ENCODE peak calls at places on chromosome 3, in nine cellular contexts. One of them, this sample, is unnamed.

GRCh38 chr3:196991581-196992460 is 23.2 kb upstream of the PIGZ start:
- DNase-seq in thoracic aorta: no peak
- DNase-seq in RWPE2: no peak
- DNase-seq in NT2/D1: no peak
- DNase-seq in fibroblast of lung: no peak
- DNase-seq in ascending aorta: no peak
- DNase-seq in PC-9: no peak
- DNase-seq in A549: no peak
- DNase-seq in cardiac muscle cell: no peak
- DNase-seq in this sample: no peak

GRCh38 chr3:160677459-160677901 is 520 bp downstream of the ARL14 start:
- DNase-seq in thoracic aorta: no peak
- DNase-seq in NT2/D1: no peak
- DNase-seq in fibroblast of lung: peak; percentile 59
- DNase-seq in cardiac muscle cell: no peak
- DNase-seq in ascending aorta: no peak
- DNase-seq in RWPE2: no peak
- DNase-seq in A549: peak; percentile 24
- DNase-seq in PC-9: peak; percentile 66
- DNase-seq in this sample: no peak

GRCh38 chr3:28188686-28189085 is 52.7 kb upstream of the CMC1 start:
- DNase-seq in thoracic aorta: no peak
- DNase-seq in A549: no peak
- DNase-seq in RWPE2: no peak
- DNase-seq in fibroblast of lung: no peak
- DNase-seq in ascending aorta: no peak
- DNase-seq in NT2/D1: no peak
- DNase-seq in PC-9: no peak
- DNase-seq in cardiac muscle cell: no peak
- DNase-seq in this sample: no peak

GRCh38 chr3:171458056-171458856 is 1.9 kb downstream of the TNIK start:
- DNase-seq in NT2/D1: no peak
- DNase-seq in PC-9: peak; percentile 68
- DNase-seq in cardiac muscle cell: no peak
- DNase-seq in RWPE2: no peak
- DNase-seq in thoracic aorta: no peak
- DNase-seq in fibroblast of lung: no peak
- DNase-seq in ascending aorta: no peak
- DNase-seq in A549: no peak
- DNase-seq in this sample: no peak

GRCh38 chr3:179410999-179411398 is 40.3 kb downstream of the GNB4 start:
- DNase-seq in RWPE2: no peak
- DNase-seq in PC-9: no peak
- DNase-seq in A549: no peak
- DNase-seq in ascending aorta: no peak
- DNase-seq in fibroblast of lung: no peak
- DNase-seq in thoracic aorta: no peak
- DNase-seq in NT2/D1: no peak
- DNase-seq in cardiac muscle cell: no peak
- DNase-seq in this sample: no peak

GRCh38 chr3:107512108-107512507 is 10.7 kb upstream of the BBX start:
- DNase-seq in ascending aorta: no peak
- DNase-seq in A549: no peak
- DNase-seq in thoracic aorta: no peak
- DNase-seq in RWPE2: no peak
- DNase-seq in fibroblast of lung: no peak
- DNase-seq in PC-9: no peak
- DNase-seq in cardiac muscle cell: no peak
- DNase-seq in NT2/D1: no peak
- DNase-seq in this sample: no peak

GRCh38 chr3:123258811-123259420 is 57.2 kb downstream of the SEC22A start:
- DNase-seq in fibroblast of lung: peak; percentile 44
- DNase-seq in A549: peak; percentile 22
- DNase-seq in NT2/D1: no peak
- DNase-seq in thoracic aorta: no peak
- DNase-seq in cardiac muscle cell: peak; percentile 80
- DNase-seq in PC-9: peak; percentile 57
- DNase-seq in RWPE2: no peak
- DNase-seq in ascending aorta: no peak
- DNase-seq in this sample: no peak

GRCh38 chr3:122265937-122266336 is 59.1 kb upstream of the CSTA start:
- DNase-seq in cardiac muscle cell: no peak
- DNase-seq in NT2/D1: no peak
- DNase-seq in PC-9: no peak
- DNase-seq in thoracic aorta: no peak
- DNase-seq in A549: no peak
- DNase-seq in ascending aorta: no peak
- DNase-seq in fibroblast of lung: no peak
- DNase-seq in RWPE2: no peak
- DNase-seq in this sample: no peak

GRCh38 chr3:84960994-84961393 is 2.2 kb downstream of the CADM2 start:
- DNase-seq in thoracic aorta: no peak
- DNase-seq in cardiac muscle cell: no peak
- DNase-seq in fibroblast of lung: no peak
- DNase-seq in NT2/D1: no peak
- DNase-seq in A549: no peak
- DNase-seq in RWPE2: no peak
- DNase-seq in ascending aorta: no peak
- DNase-seq in PC-9: no peak
- DNase-seq in this sample: no peak

GRCh38 chr3:84958495-84959469 is at the start of gene CADM2:
- DNase-seq in PC-9: peak; percentile 71
- DNase-seq in RWPE2: peak; percentile 81
- DNase-seq in NT2/D1: peak; percentile 92
- DNase-seq in ascending aorta: peak; percentile 44
- DNase-seq in thoracic aorta: peak; percentile 65
- DNase-seq in fibroblast of lung: peak; percentile 79
- DNase-seq in A549: peak; percentile 92
- DNase-seq in cardiac muscle cell: peak; percentile 80
- DNase-seq in this sample: peak; percentile 77

GRCh38 chr3:84961492-84962255 is 2.9 kb downstream of the CADM2 start:
- DNase-seq in NT2/D1: no peak
- DNase-seq in A549: no peak
- DNase-seq in cardiac muscle cell: no peak
- DNase-seq in ascending aorta: no peak
- DNase-seq in thoracic aorta: no peak
- DNase-seq in PC-9: no peak
- DNase-seq in RWPE2: no peak
- DNase-seq in fibroblast of lung: no peak
- DNase-seq in this sample: no peak

GRCh38 chr3:84960581-84960980 is 1.8 kb downstream of the CADM2 start:
- DNase-seq in fibroblast of lung: no peak
- DNase-seq in ascending aorta: no peak
- DNase-seq in A549: no peak
- DNase-seq in NT2/D1: no peak
- DNase-seq in thoracic aorta: no peak
- DNase-seq in RWPE2: no peak
- DNase-seq in cardiac muscle cell: no peak
- DNase-seq in PC-9: no peak
- DNase-seq in this sample: no peak

DNA sequence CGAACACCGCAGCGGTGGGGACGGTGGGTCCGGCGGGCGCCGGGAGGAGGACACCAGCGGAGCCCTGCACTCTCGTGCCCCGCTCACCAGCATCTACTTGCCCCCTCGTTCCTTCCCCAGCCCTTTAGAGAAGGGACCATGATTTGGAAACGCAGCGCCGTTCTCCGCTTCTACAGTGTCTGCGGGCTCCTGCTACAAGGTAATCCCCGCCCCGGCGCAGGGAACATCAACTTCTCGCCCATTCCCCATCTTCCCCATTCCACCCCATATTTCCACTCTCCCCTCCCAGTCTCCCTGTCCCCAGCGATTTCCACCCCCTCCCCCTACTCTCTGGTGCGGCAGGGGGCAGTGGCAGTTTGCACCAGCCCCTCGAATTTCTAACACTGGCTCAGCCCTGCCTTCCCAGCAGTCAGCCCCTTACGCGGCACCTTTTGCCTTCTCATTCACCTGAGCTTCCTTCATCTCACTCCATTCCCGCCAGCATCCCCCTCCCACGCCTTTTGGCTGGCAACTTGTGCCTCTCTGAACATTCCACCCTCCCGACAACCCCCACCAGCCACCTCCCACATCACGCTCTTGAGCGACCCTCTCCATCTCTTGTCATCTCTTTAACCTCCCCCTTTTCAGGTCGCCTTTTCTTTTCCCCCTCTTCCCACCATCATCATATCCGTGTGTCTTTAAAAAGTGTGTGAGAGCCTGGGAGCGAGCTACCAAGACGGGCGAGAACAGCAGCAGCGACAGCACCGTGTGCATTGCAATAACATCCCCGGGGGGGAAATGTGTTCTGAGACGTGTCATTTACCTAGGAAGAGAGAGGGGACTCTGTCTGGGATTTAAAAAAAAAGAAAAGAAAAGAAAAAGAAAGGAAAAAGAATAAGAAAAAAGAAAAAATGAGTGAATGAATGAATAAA is 936 bp downstream of the CADM2 start:
- DNase-seq in thoracic aorta: no peak
- DNase-seq in cardiac muscle cell: no peak
- DNase-seq in ascending aorta: no peak
- DNase-seq in A549: no peak
- DNase-seq in fibroblast of lung: no peak
- DNase-seq in PC-9: no peak
- DNase-seq in RWPE2: no peak
- DNase-seq in NT2/D1: peak; percentile 46
- DNase-seq in this sample: no peak
- H3K4me3 ChIP-seq in thoracic aorta: peak overlapping the region; percentile 89
- H3K4me3 ChIP-seq in cardiac muscle cell: peak overlapping the region; percentile 26
- H3K4me3 ChIP-seq in ascending aorta: peak overlapping the region; percentile 75
- H3K4me3 ChIP-seq in A549: peak overlapping the region; percentile 46
- H3K4me3 ChIP-seq in fibroblast of lung: no peak overlapping the region
- H3K4me3 ChIP-seq in PC-9: peak overlapping the region; percentile 71
- H3K4me3 ChIP-seq in RWPE2: peak overlapping the region; percentile 44
- H3K4me3 ChIP-seq in NT2/D1: peak overlapping the region; percentile 81
- H3K4me3 ChIP-seq in this sample: peak overlapping the region; percentile 49

GRCh38 chr3:20798666-20799065 is 612.7 kb upstream of the SGO1 start:
- DNase-seq in NT2/D1: no peak
- DNase-seq in ascending aorta: no peak
- DNase-seq in PC-9: no peak
- DNase-seq in thoracic aorta: no peak
- DNase-seq in fibroblast of lung: peak; percentile 4
- DNase-seq in A549: no peak
- DNase-seq in cardiac muscle cell: no peak
- DNase-seq in RWPE2: no peak
- DNase-seq in this sample: no peak
- H3K9me3 ChIP-seq in NT2/D1: no peaks in the 10 kb centered on the region
- H3K9me3 ChIP-seq in ascending aorta: no peaks in the 10 kb centered on the region
- H3K9me3 ChIP-seq in PC-9: no peaks in the 10 kb centered on the region
- H3K9me3 ChIP-seq in thoracic aorta: peaks cover 6% of the 10 kb centered on the region
- H3K9me3 ChIP-seq in fibroblast of lung: no peaks in the 10 kb centered on the region
- H3K9me3 ChIP-seq in A549: no peaks in the 10 kb centered on the region
- H3K9me3 ChIP-seq in cardiac muscle cell: no peaks in the 10 kb centered on the region
- H3K9me3 ChIP-seq in RWPE2: no peaks in the 10 kb centered on the region
- H3K9me3 ChIP-seq in this sample: no peaks in the 10 kb centered on the region

DNA sequence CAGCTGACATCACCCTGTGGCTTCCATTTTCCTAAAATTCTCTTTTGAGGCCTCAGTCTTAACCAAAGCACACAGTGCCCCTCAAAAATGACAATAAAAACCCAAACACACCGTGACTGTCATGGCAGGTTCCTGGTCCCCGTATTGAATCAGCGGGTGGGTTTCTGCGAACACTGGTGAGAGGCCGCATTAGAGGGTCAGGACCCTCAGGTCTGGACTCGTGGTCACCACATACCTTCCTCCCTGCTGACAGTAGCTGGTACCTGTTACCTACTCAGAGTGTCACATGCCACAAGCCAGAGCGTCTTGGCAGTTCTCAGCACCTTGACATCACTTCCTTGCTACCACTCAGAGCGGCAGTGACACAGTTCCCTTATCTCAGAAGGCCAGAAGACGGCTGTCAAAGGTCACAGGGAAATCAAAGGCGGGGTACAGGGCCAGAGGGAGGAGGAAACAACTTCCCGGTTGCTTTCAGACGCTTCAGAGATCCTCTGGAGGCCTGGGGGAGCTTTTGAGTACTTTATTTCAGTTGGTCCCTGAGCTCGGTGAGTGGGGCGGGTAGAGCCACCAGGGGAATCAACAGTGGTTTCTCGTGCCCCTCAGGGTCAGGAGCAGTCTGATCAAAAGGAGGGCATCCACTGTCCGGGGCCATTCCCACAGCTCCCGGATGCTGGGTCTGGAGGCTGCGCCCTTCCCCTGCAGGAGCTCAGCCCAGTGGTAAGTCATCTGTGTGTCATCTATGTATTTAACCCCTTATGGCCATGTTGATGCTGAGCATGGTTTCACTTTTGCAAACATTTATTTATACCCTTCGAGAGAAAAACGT is at the start of the genes CCR5AS and CCRL2:
- DNase-seq in cardiac muscle cell: no peak
- DNase-seq in ascending aorta: no peak
- DNase-seq in RWPE2: no peak
- DNase-seq in thoracic aorta: no peak
- DNase-seq in A549: no peak
- DNase-seq in PC-9: peak; percentile 89
- DNase-seq in fibroblast of lung: peak; percentile 37
- DNase-seq in NT2/D1: no peak
- DNase-seq in this sample: peak; percentile 54
- H3K4me3 ChIP-seq in cardiac muscle cell: no peak within 1 kb of the TSS
- H3K4me3 ChIP-seq in ascending aorta: peak within 1 kb of the TSS; percentile 43
- H3K4me3 ChIP-seq in RWPE2: no peak within 1 kb of the TSS
- H3K4me3 ChIP-seq in thoracic aorta: peak within 1 kb of the TSS; percentile 62
- H3K4me3 ChIP-seq in A549: no peak within 1 kb of the TSS
- H3K4me3 ChIP-seq in PC-9: peak within 1 kb of the TSS; percentile 58
- H3K4me3 ChIP-seq in fibroblast of lung: peak within 1 kb of the TSS; percentile 8
- H3K4me3 ChIP-seq in NT2/D1: no peak within 1 kb of the TSS
- H3K4me3 ChIP-seq in this sample: peak within 1 kb of the TSS; percentile 4

GRCh38 chr3:127669541-127670228 is 3.1 kb upstream of the ABTB1 start:
- DNase-seq in NT2/D1: no peak
- DNase-seq in thoracic aorta: no peak
- DNase-seq in fibroblast of lung: no peak
- DNase-seq in cardiac muscle cell: no peak
- DNase-seq in PC-9: no peak
- DNase-seq in A549: no peak
- DNase-seq in RWPE2: no peak
- DNase-seq in ascending aorta: no peak
- DNase-seq in this sample: no peak

GRCh38 chr3:127671523-127672428 is 976 bp upstream of the ABTB1 start:
- DNase-seq in ascending aorta: no peak
- DNase-seq in fibroblast of lung: peak; percentile 7
- DNase-seq in RWPE2: no peak
- DNase-seq in cardiac muscle cell: peak; percentile 11
- DNase-seq in PC-9: no peak
- DNase-seq in A549: no peak
- DNase-seq in NT2/D1: no peak
- DNase-seq in thoracic aorta: no peak
- DNase-seq in this sample: no peak

GRCh38 chr3:127672429-127673190 is at the start of gene ABTB1:
- DNase-seq in PC-9: peak; percentile 54
- DNase-seq in RWPE2: peak; percentile 83
- DNase-seq in cardiac muscle cell: peak; percentile 82
- DNase-seq in fibroblast of lung: peak; percentile 65
- DNase-seq in NT2/D1: peak; percentile 68
- DNase-seq in A549: peak; percentile 68
- DNase-seq in ascending aorta: no peak
- DNase-seq in thoracic aorta: peak; percentile 57
- DNase-seq in this sample: peak; percentile 85

GRCh38 chr3:127670229-127670559 is 2.6 kb upstream of the ABTB1 start:
- DNase-seq in fibroblast of lung: no peak
- DNase-seq in A549: no peak
- DNase-seq in ascending aorta: no peak
- DNase-seq in cardiac muscle cell: no peak
- DNase-seq in NT2/D1: no peak
- DNase-seq in RWPE2: no peak
- DNase-seq in PC-9: no peak
- DNase-seq in thoracic aorta: no peak
- DNase-seq in this sample: no peak

DNA sequence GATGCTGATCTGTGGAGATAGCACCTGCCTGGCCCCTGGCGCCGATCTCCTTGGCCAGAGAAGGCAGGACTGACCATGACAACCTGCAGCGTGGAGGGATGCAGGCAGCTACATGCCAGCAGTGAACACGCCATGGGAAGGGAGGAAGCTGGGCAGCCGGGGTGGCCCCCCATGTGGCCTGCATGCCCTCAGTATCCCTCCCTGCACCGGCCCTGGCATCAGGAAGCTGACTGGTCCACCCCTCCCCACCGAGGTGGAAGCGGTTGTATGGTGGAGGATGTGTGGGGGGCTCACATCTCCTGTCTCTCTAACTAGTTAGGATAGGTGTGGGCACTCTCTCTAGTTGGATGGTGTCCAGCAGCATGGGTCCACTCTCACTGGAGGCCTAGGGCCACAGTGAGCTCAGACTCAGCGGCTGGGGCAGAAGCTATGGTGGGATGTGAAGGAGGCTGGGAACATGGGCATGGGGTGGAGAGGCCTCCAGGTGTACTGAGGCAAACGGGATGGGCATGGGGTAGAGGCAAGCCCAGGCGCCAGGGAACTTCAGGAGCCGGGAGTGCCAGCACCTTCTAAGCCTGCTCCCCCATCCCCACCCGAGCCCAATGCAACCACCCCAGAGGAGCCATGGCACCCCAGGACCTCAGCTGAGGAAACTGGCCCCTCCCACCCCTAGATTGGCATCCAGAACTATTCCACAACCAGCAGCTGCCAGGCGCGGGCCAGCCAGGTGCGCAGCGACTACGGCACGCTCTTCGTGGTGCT is 1.8 kb upstream of the ABTB1 start:
- DNase-seq in NT2/D1: no peak
- DNase-seq in cardiac muscle cell: no peak
- DNase-seq in PC-9: no peak
- DNase-seq in fibroblast of lung: no peak
- DNase-seq in A549: no peak
- DNase-seq in RWPE2: no peak
- DNase-seq in thoracic aorta: no peak
- DNase-seq in ascending aorta: no peak
- DNase-seq in this sample: no peak
- H3K9me3 ChIP-seq in NT2/D1: no peaks in the 10 kb centered on the region
- H3K9me3 ChIP-seq in cardiac muscle cell: no peaks in the 10 kb centered on the region
- H3K9me3 ChIP-seq in PC-9: no peaks in the 10 kb centered on the region
- H3K9me3 ChIP-seq in fibroblast of lung: no peaks in the 10 kb centered on the region
- H3K9me3 ChIP-seq in A549: no peaks in the 10 kb centered on the region
- H3K9me3 ChIP-seq in RWPE2: no peaks in the 10 kb centered on the region
- H3K9me3 ChIP-seq in thoracic aorta: no peaks in the 10 kb centered on the region
- H3K9me3 ChIP-seq in ascending aorta: no peaks in the 10 kb centered on the region
- H3K9me3 ChIP-seq in this sample: no peaks in the 10 kb centered on the region